ENCODE peak calls at places on chromosomes 11 and 22, in nine cellular contexts. One of them, this sample, is unnamed.

GRCh38 chr11:43904737-43905515 is 24.3 kb downstream of the ALKBH3 start:
- DNase-seq in lower lobe of right lung: no peak
- DNase-seq in WERI-Rb-1: no peak
- DNase-seq in CD8-positive, alpha-beta memory T cell: no peak
- DNase-seq in cardiac muscle cell: peak; percentile 82
- DNase-seq in upper lobe of right lung: no peak
- DNase-seq in CD4-positive, alpha-beta T cell: no peak
- DNase-seq in brain microvascular endothelial cell: peak; percentile 74
- DNase-seq in HCT116: no peak
- DNase-seq in this sample: no peak

GRCh38 chr11:46294365-46295309 is 17.2 kb downstream of the CREB3L1 start:
- DNase-seq in CD8-positive, alpha-beta memory T cell: no peak
- DNase-seq in upper lobe of right lung: no peak
- DNase-seq in CD4-positive, alpha-beta T cell: no peak
- DNase-seq in WERI-Rb-1: peak; percentile 67
- DNase-seq in cardiac muscle cell: peak; percentile 88
- DNase-seq in brain microvascular endothelial cell: peak; percentile 90
- DNase-seq in lower lobe of right lung: no peak
- DNase-seq in HCT116: no peak
- DNase-seq in this sample: peak; percentile 77

GRCh38 chr11:110812334-110812733 is 100.1 kb upstream of the ARHGAP20 start:
- DNase-seq in CD4-positive, alpha-beta T cell: no peak
- DNase-seq in CD8-positive, alpha-beta memory T cell: no peak
- DNase-seq in lower lobe of right lung: no peak
- DNase-seq in brain microvascular endothelial cell: no peak
- DNase-seq in HCT116: no peak
- DNase-seq in upper lobe of right lung: no peak
- DNase-seq in WERI-Rb-1: no peak
- DNase-seq in cardiac muscle cell: no peak
- DNase-seq in this sample: no peak

GRCh38 chr22:26781591-26781990 is 124.2 kb downstream of the MIAT start:
- DNase-seq in CD8-positive, alpha-beta memory T cell: no peak
- DNase-seq in brain microvascular endothelial cell: no peak
- DNase-seq in lower lobe of right lung: no peak
- DNase-seq in CD4-positive, alpha-beta T cell: no peak
- DNase-seq in HCT116: no peak
- DNase-seq in upper lobe of right lung: no peak
- DNase-seq in WERI-Rb-1: no peak
- DNase-seq in cardiac muscle cell: no peak
- DNase-seq in this sample: no peak

GRCh38 chr11:55707029-55707428 is 45.0 kb downstream of the OR4C6 start:
- DNase-seq in HCT116: no peak
- DNase-seq in CD4-positive, alpha-beta T cell: no peak
- DNase-seq in upper lobe of right lung: no peak
- DNase-seq in WERI-Rb-1: no peak
- DNase-seq in brain microvascular endothelial cell: peak; percentile 22
- DNase-seq in CD8-positive, alpha-beta memory T cell: no peak
- DNase-seq in lower lobe of right lung: no peak
- DNase-seq in cardiac muscle cell: peak; percentile 40
- DNase-seq in this sample: no peak

GRCh38 chr11:128259816-128260215 is 327.5 kb downstream of the ETS1 start:
- DNase-seq in HCT116: no peak
- DNase-seq in upper lobe of right lung: no peak
- DNase-seq in WERI-Rb-1: no peak
- DNase-seq in lower lobe of right lung: no peak
- DNase-seq in brain microvascular endothelial cell: no peak
- DNase-seq in cardiac muscle cell: no peak
- DNase-seq in CD4-positive, alpha-beta T cell: no peak
- DNase-seq in CD8-positive, alpha-beta memory T cell: no peak
- DNase-seq in this sample: no peak

GRCh38 chr11:133835258-133836075 is 9.8 kb downstream of the SPATA19 start:
- DNase-seq in WERI-Rb-1: peak; percentile 69
- DNase-seq in CD4-positive, alpha-beta T cell: no peak
- DNase-seq in CD8-positive, alpha-beta memory T cell: peak; percentile 19
- DNase-seq in upper lobe of right lung: no peak
- DNase-seq in HCT116: peak; percentile 47
- DNase-seq in lower lobe of right lung: no peak
- DNase-seq in brain microvascular endothelial cell: peak; percentile 56
- DNase-seq in cardiac muscle cell: peak; percentile 69
- DNase-seq in this sample: no peak

GRCh38 chr22:20563464-20563906 is 56.1 kb downstream of the MED15 start:
- DNase-seq in brain microvascular endothelial cell: no peak
- DNase-seq in WERI-Rb-1: no peak
- DNase-seq in lower lobe of right lung: no peak
- DNase-seq in HCT116: no peak
- DNase-seq in CD4-positive, alpha-beta T cell: no peak
- DNase-seq in cardiac muscle cell: no peak
- DNase-seq in upper lobe of right lung: no peak
- DNase-seq in CD8-positive, alpha-beta memory T cell: no peak
- DNase-seq in this sample: no peak

GRCh38 chr11:110565690-110566336 is 136.1 kb downstream of the FDX1 start:
- DNase-seq in upper lobe of right lung: peak; percentile 70
- DNase-seq in cardiac muscle cell: peak; percentile 9
- DNase-seq in lower lobe of right lung: peak; percentile 53
- DNase-seq in brain microvascular endothelial cell: no peak
- DNase-seq in HCT116: no peak
- DNase-seq in CD4-positive, alpha-beta T cell: no peak
- DNase-seq in CD8-positive, alpha-beta memory T cell: no peak
- DNase-seq in WERI-Rb-1: peak; percentile 29
- DNase-seq in this sample: no peak

GRCh38 chr11:38543311-38543710 is 1945.3 kb upstream of the RAG2 start:
- DNase-seq in upper lobe of right lung: no peak
- DNase-seq in CD4-positive, alpha-beta T cell: no peak
- DNase-seq in CD8-positive, alpha-beta memory T cell: no peak
- DNase-seq in HCT116: no peak
- DNase-seq in brain microvascular endothelial cell: peak; percentile 73
- DNase-seq in lower lobe of right lung: no peak
- DNase-seq in WERI-Rb-1: no peak
- DNase-seq in cardiac muscle cell: peak; percentile 8
- DNase-seq in this sample: no peak

GRCh38 chr11:43508511-43508918 is 149.8 kb downstream of the TTC17 start:
- DNase-seq in WERI-Rb-1: no peak
- DNase-seq in CD8-positive, alpha-beta memory T cell: no peak
- DNase-seq in lower lobe of right lung: no peak
- DNase-seq in brain microvascular endothelial cell: peak; percentile 41
- DNase-seq in CD4-positive, alpha-beta T cell: no peak
- DNase-seq in HCT116: no peak
- DNase-seq in upper lobe of right lung: no peak
- DNase-seq in cardiac muscle cell: peak; percentile 52
- DNase-seq in this sample: no peak

GRCh38 chr11:64384981-64385952 is 26.3 kb downstream of the RPS6KA4 start:
- DNase-seq in brain microvascular endothelial cell: no peak
- DNase-seq in cardiac muscle cell: no peak
- DNase-seq in HCT116: no peak
- DNase-seq in CD8-positive, alpha-beta memory T cell: no peak
- DNase-seq in upper lobe of right lung: no peak
- DNase-seq in WERI-Rb-1: peak; percentile 82
- DNase-seq in CD4-positive, alpha-beta T cell: no peak
- DNase-seq in lower lobe of right lung: no peak
- DNase-seq in this sample: no peak

GRCh38 chr11:86510674-86511073 is 136.0 kb downstream of the CCDC81 start:
- DNase-seq in brain microvascular endothelial cell: no peak
- DNase-seq in WERI-Rb-1: no peak
- DNase-seq in CD8-positive, alpha-beta memory T cell: no peak
- DNase-seq in CD4-positive, alpha-beta T cell: no peak
- DNase-seq in lower lobe of right lung: no peak
- DNase-seq in HCT116: no peak
- DNase-seq in upper lobe of right lung: no peak
- DNase-seq in cardiac muscle cell: no peak
- DNase-seq in this sample: no peak

GRCh38 chr11:68370211-68371111 is 58.1 kb downstream of the LRP5 start:
- DNase-seq in lower lobe of right lung: peak; percentile 63
- DNase-seq in CD8-positive, alpha-beta memory T cell: no peak
- DNase-seq in CD4-positive, alpha-beta T cell: no peak
- DNase-seq in brain microvascular endothelial cell: peak; percentile 31
- DNase-seq in cardiac muscle cell: no peak
- DNase-seq in WERI-Rb-1: no peak
- DNase-seq in upper lobe of right lung: no peak
- DNase-seq in HCT116: no peak
- DNase-seq in this sample: no peak

GRCh38 chr11:57641426-57641825 is 8.3 kb downstream of the YPEL4 start:
- DNase-seq in CD4-positive, alpha-beta T cell: no peak
- DNase-seq in upper lobe of right lung: no peak
- DNase-seq in CD8-positive, alpha-beta memory T cell: no peak
- DNase-seq in cardiac muscle cell: peak; percentile 75
- DNase-seq in WERI-Rb-1: no peak
- DNase-seq in lower lobe of right lung: no peak
- DNase-seq in HCT116: no peak
- DNase-seq in brain microvascular endothelial cell: peak; percentile 36
- DNase-seq in this sample: no peak

GRCh38 chr22:27408068-27408467 is 393.5 kb downstream of the MN1 start:
- DNase-seq in CD4-positive, alpha-beta T cell: no peak
- DNase-seq in HCT116: no peak
- DNase-seq in upper lobe of right lung: no peak
- DNase-seq in brain microvascular endothelial cell: no peak
- DNase-seq in cardiac muscle cell: no peak
- DNase-seq in CD8-positive, alpha-beta memory T cell: no peak
- DNase-seq in lower lobe of right lung: no peak
- DNase-seq in WERI-Rb-1: no peak
- DNase-seq in this sample: no peak

GRCh38 chr22:21832291-21833290 is 34.9 kb downstream of the MAPK1 start:
- DNase-seq in lower lobe of right lung: no peak
- DNase-seq in cardiac muscle cell: peak; percentile 24
- DNase-seq in upper lobe of right lung: no peak
- DNase-seq in WERI-Rb-1: no peak
- DNase-seq in CD8-positive, alpha-beta memory T cell: no peak
- DNase-seq in CD4-positive, alpha-beta T cell: no peak
- DNase-seq in brain microvascular endothelial cell: no peak
- DNase-seq in HCT116: no peak
- DNase-seq in this sample: no peak
- H3K27ac ChIP-seq in lower lobe of right lung: no peak overlapping the region
- H3K27ac ChIP-seq in cardiac muscle cell: peak overlapping the region; percentile 36
- H3K27ac ChIP-seq in upper lobe of right lung: no peak overlapping the region
- H3K27ac ChIP-seq in WERI-Rb-1: no peak overlapping the region
- H3K27ac ChIP-seq in CD8-positive, alpha-beta memory T cell: no peak overlapping the region
- H3K27ac ChIP-seq in CD4-positive, alpha-beta T cell: no peak overlapping the region
- H3K27ac ChIP-seq in brain microvascular endothelial cell: no peak overlapping the region
- H3K27ac ChIP-seq in HCT116: no peak overlapping the region
- H3K27ac ChIP-seq in this sample: no peak overlapping the region

GRCh38 chr11:10692716-10693115 is 839 bp downstream of the IRAG1 start:
- DNase-seq in HCT116: no peak
- DNase-seq in lower lobe of right lung: no peak
- DNase-seq in cardiac muscle cell: no peak
- DNase-seq in brain microvascular endothelial cell: no peak
- DNase-seq in CD4-positive, alpha-beta T cell: no peak
- DNase-seq in CD8-positive, alpha-beta memory T cell: no peak
- DNase-seq in upper lobe of right lung: no peak
- DNase-seq in WERI-Rb-1: no peak
- DNase-seq in this sample: no peak
- H3K27ac ChIP-seq in HCT116: no peak overlapping the region
- H3K27ac ChIP-seq in lower lobe of right lung: peak overlapping the region; percentile 56
- H3K27ac ChIP-seq in cardiac muscle cell: peak overlapping the region; percentile 41
- H3K27ac ChIP-seq in brain microvascular endothelial cell: no peak overlapping the region
- H3K27ac ChIP-seq in CD4-positive, alpha-beta T cell: no peak overlapping the region
- H3K27ac ChIP-seq in CD8-positive, alpha-beta memory T cell: no peak overlapping the region
- H3K27ac ChIP-seq in upper lobe of right lung: peak overlapping the region; percentile 71
- H3K27ac ChIP-seq in WERI-Rb-1: no peak overlapping the region
- H3K27ac ChIP-seq in this sample: no peak overlapping the region

DNA sequence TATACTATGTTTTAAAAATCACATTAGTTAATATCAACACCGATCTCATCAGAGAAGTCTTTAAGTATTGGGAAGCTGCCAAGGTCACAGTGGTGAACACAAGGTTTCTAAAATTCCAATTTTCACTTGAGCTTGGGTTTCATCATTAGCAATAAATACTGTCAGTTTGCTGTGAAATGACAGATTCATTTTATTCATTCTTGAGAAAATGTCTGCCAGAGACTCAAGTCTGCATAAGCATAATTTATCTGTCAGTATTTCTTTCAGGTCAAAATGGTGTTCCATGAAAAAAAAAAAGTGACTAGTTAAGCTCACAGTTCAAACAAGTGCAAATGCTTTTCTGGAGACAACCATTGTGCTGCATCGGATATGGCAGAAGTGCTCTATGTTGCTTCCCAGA is 8.1 kb upstream of the GDPD5 start:
- DNase-seq in upper lobe of right lung: no peak
- DNase-seq in brain microvascular endothelial cell: no peak
- DNase-seq in HCT116: no peak
- DNase-seq in WERI-Rb-1: no peak
- DNase-seq in lower lobe of right lung: no peak
- DNase-seq in CD8-positive, alpha-beta memory T cell: no peak
- DNase-seq in CD4-positive, alpha-beta T cell: no peak
- DNase-seq in cardiac muscle cell: no peak
- DNase-seq in this sample: no peak
- H3K27ac ChIP-seq in upper lobe of right lung: no peak overlapping the region
- H3K27ac ChIP-seq in brain microvascular endothelial cell: no peak overlapping the region
- H3K27ac ChIP-seq in HCT116: peak overlapping the region; percentile 52
- H3K27ac ChIP-seq in WERI-Rb-1: no peak overlapping the region
- H3K27ac ChIP-seq in lower lobe of right lung: no peak overlapping the region
- H3K27ac ChIP-seq in CD8-positive, alpha-beta memory T cell: peak overlapping the region; percentile 59
- H3K27ac ChIP-seq in CD4-positive, alpha-beta T cell: no peak overlapping the region
- H3K27ac ChIP-seq in cardiac muscle cell: no peak overlapping the region
- H3K27ac ChIP-seq in this sample: no peak overlapping the region

GRCh38 chr22:30187094-30187493 is 59.5 kb downstream of the LIF start:
- DNase-seq in upper lobe of right lung: no peak
- DNase-seq in cardiac muscle cell: no peak
- DNase-seq in brain microvascular endothelial cell: no peak
- DNase-seq in HCT116: no peak
- DNase-seq in CD8-positive, alpha-beta memory T cell: no peak
- DNase-seq in CD4-positive, alpha-beta T cell: no peak
- DNase-seq in WERI-Rb-1: no peak
- DNase-seq in lower lobe of right lung: no peak
- DNase-seq in this sample: no peak

GRCh38 chr22:30187726-30188407 is 58.7 kb downstream of the LIF start:
- DNase-seq in lower lobe of right lung: no peak
- DNase-seq in upper lobe of right lung: no peak
- DNase-seq in HCT116: no peak
- DNase-seq in CD8-positive, alpha-beta memory T cell: no peak
- DNase-seq in brain microvascular endothelial cell: no peak
- DNase-seq in cardiac muscle cell: peak; percentile 56
- DNase-seq in CD4-positive, alpha-beta T cell: no peak
- DNase-seq in WERI-Rb-1: no peak
- DNase-seq in this sample: no peak

GRCh38 chr22:30185129-30185528 is 61.4 kb downstream of the LIF start:
- DNase-seq in CD8-positive, alpha-beta memory T cell: no peak
- DNase-seq in WERI-Rb-1: no peak
- DNase-seq in lower lobe of right lung: no peak
- DNase-seq in cardiac muscle cell: no peak
- DNase-seq in brain microvascular endothelial cell: no peak
- DNase-seq in HCT116: no peak
- DNase-seq in upper lobe of right lung: no peak
- DNase-seq in CD4-positive, alpha-beta T cell: no peak
- DNase-seq in this sample: no peak

GRCh38 chr22:30186535-30186934 is 60.0 kb downstream of the LIF start:
- DNase-seq in upper lobe of right lung: no peak
- DNase-seq in HCT116: no peak
- DNase-seq in CD4-positive, alpha-beta T cell: no peak
- DNase-seq in lower lobe of right lung: no peak
- DNase-seq in cardiac muscle cell: peak; percentile 14
- DNase-seq in brain microvascular endothelial cell: no peak
- DNase-seq in WERI-Rb-1: no peak
- DNase-seq in CD8-positive, alpha-beta memory T cell: no peak
- DNase-seq in this sample: no peak

DNA sequence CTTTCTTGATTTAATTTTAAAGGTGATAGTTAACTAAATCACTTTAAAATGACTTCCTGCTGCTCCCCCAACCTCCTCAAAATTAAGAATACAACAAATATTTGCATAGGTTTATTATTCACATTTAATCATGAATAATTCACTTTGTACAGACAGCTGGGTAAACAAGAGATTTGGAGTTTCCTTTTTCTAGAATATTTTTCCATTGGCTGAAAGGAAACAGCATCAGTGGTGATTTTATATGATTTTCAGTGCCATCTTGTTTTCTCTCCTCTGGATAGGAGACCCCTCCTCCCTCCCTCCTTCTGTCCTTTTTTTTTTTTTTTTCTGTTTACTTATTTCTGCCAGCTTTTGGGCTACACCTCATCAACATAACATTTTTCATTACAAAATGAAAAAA is 60.5 kb downstream of the LIF start:
- DNase-seq in CD8-positive, alpha-beta memory T cell: no peak
- DNase-seq in HCT116: no peak
- DNase-seq in WERI-Rb-1: no peak
- DNase-seq in brain microvascular endothelial cell: no peak
- DNase-seq in CD4-positive, alpha-beta T cell: no peak
- DNase-seq in cardiac muscle cell: no peak
- DNase-seq in lower lobe of right lung: no peak
- DNase-seq in upper lobe of right lung: no peak
- DNase-seq in this sample: no peak
- H3K27ac ChIP-seq in CD8-positive, alpha-beta memory T cell: no peak overlapping the region
- H3K27ac ChIP-seq in HCT116: no peak overlapping the region
- H3K27ac ChIP-seq in WERI-Rb-1: no peak overlapping the region
- H3K27ac ChIP-seq in brain microvascular endothelial cell: no peak overlapping the region
- H3K27ac ChIP-seq in CD4-positive, alpha-beta T cell: no peak overlapping the region
- H3K27ac ChIP-seq in cardiac muscle cell: no peak overlapping the region
- H3K27ac ChIP-seq in lower lobe of right lung: no peak overlapping the region
- H3K27ac ChIP-seq in upper lobe of right lung: no peak overlapping the region
- H3K27ac ChIP-seq in this sample: no peak overlapping the region

This sample was measured in kidney.